ENCODE peak calls at places on chromosomes 2 and 18, in nine cellular contexts. H is neural progenitor cell; X is COR-L47; Y is NCI-H774; L is activated CD4-positive, alpha-beta T cell treated with anti-CD3 and anti-CD28 coated beads, Interleukin-2, amount 50 U/mL, for 4 hours; T is activated CD8-positive, alpha-beta memory T cell treated with anti-CD3 and anti-CD28 coated beads for 1 hour; J is left lobe of liver; N is NCI-H1436 treated with DMSO at 0.1 percent for 48 hours; R is CD4-positive, alpha-beta T cell. W is an unnamed sample.

GRCh38 chr2:128413014-128413717 is 94.5 kb upstream of the HS6ST1 start:
- DNase-seq in X (no peak), J (no peak), T (no peak), N (no peak), H (no peak), R (no peak), L (no peak), Y (no peak), W (no peak)

GRCh38 chr18:79588636-79589481 is 90.7 kb upstream of the CTDP1 start:
- DNase-seq in L (no peak), J (no peak), T (no peak), X (peak), H (peak), N (no peak), R (no peak), Y (no peak), W (no peak)

GRCh38 chr2:15364561-15364960 is 196.6 kb downstream of the NBAS start:
- DNase-seq in R (no peak), L (no peak), H (no peak), N (no peak), T (no peak), Y (no peak), X (no peak), J (no peak), W (no peak)

GRCh38 chr2:133667-134593 is 87.6 kb upstream of the FAM110C start:
- DNase-seq in J (no peak), H (no peak), Y (no peak), R (no peak), N (no peak), T (no peak), X (no peak), L (no peak), W (no peak)

GRCh38 chr18:73896685-73897084 is 250.9 kb downstream of the FBXO15 start:
- DNase-seq in R (no peak), L (no peak), J (no peak), Y (no peak), N (peak), T (no peak), X (no peak), H (no peak), W (no peak)

GRCh38 chr2:101770672-101771071 is 73.2 kb downstream of the MAP4K4 start:
- DNase-seq in H (peak), L (no peak), N (no peak), T (no peak), R (no peak), J (no peak), Y (peak), X (peak), W (peak)

GRCh38 chr2:48249631-48250473 is 280.1 kb upstream of the STON1 start:
- DNase-seq in J (peak), L (no peak), T (no peak), X (no peak), N (no peak), H (no peak), R (no peak), Y (no peak), W (peak)

GRCh38 chr2:33216508-33217182 is 259.8 kb upstream of the RASGRP3 start:
- DNase-seq in X (no peak), J (peak), T (no peak), N (no peak), Y (no peak), H (no peak), L (no peak), R (no peak), W (no peak)

GRCh38 chr2:55842009-55842408 is 81.6 kb downstream of the EFEMP1 start:
- DNase-seq in R (no peak), L (no peak), Y (no peak), T (no peak), N (no peak), H (no peak), X (no peak), J (no peak), W (peak)

GRCh38 chr2:48651127-48651526 is 33.5 kb downstream of the GTF2A1L start:
- DNase-seq in Y (no peak), J (no peak), R (no peak), X (no peak), H (no peak), N (no peak), L (no peak), T (no peak), W (no peak)

GRCh38 chr2:224401641-224402342 is at the start of gene FAM124B:
- DNase-seq in T (peak), H (no peak), Y (no peak), X (no peak), J (peak), R (peak), N (no peak), L (no peak), W (peak)

GRCh38 chr2:98730053-98730850 is 680 bp downstream of the MGAT4A start:
- DNase-seq in N (no peak), Y (peak), T (peak), J (peak), X (peak), L (peak), R (peak), H (peak), W (peak)

GRCh38 chr18:21315741-21316187 is 73.7 kb downstream of the GREB1L start:
- DNase-seq in H (peak), L (no peak), Y (no peak), N (no peak), X (no peak), R (no peak), T (no peak), J (no peak), W (peak)

GRCh38 chr2:46163804-46164569 is 133.2 kb upstream of the EPAS1 start:
- DNase-seq in R (no peak), T (no peak), Y (no peak), X (no peak), N (no peak), L (no peak), J (no peak), H (no peak), W (no peak)

GRCh38 chr18:59926131-59926530 is 26.3 kb downstream of the PMAIP1 start:
- DNase-seq in H (no peak), R (no peak), N (no peak), Y (no peak), J (no peak), T (no peak), L (no peak), X (no peak), W (no peak)

GRCh38 chr18:42182728-42183700 is 228.0 kb downstream of the PIK3C3 start:
- DNase-seq in Y (no peak), N (no peak), R (no peak), X (no peak), J (no peak), T (no peak), L (no peak), H (no peak), W (peak)

GRCh38 chr2:54903736-54904554 is 146.3 kb downstream of the RTN4 start:
- DNase-seq in J (no peak), T (peak), R (peak), H (no peak), N (no peak), Y (no peak), X (no peak), L (peak), W (peak)

GRCh38 chr2:54422072-54422581 is 34.0 kb upstream of the SPTBN1 start:
- DNase-seq in X (no peak), L (peak), T (peak), N (no peak), H (no peak), R (peak), J (no peak), Y (no peak), W (no peak)

GRCh38 chr2:176178271-176178806 is 10.1 kb upstream of the HOXD1 start:
- DNase-seq in Y (peak), R (no peak), X (peak), N (no peak), T (no peak), H (peak), L (no peak), J (no peak), W (peak)

GRCh38 chr2:127439343-127439742 is 21.1 kb downstream of the PROC start:
- DNase-seq in L (no peak), H (no peak), T (no peak), N (no peak), J (peak), X (no peak), Y (no peak), R (no peak), W (no peak)

GRCh38 chr18:53864758-53865157 is 359.7 kb downstream of the MBD2 start:
- DNase-seq in N (no peak), Y (no peak), R (no peak), X (peak), L (no peak), T (no peak), H (no peak), J (no peak), W (peak)

GRCh38 chr18:34929336-34929780 is 111.9 kb upstream of the MAPRE2 start:
- DNase-seq in R (no peak), X (no peak), J (no peak), T (no peak), N (no peak), H (no peak), Y (peak), L (no peak), W (peak)

GRCh38 chr18:74497308-74497640 is 1.1 kb downstream of the CNDP2 start:
- DNase-seq in L (no peak), Y (no peak), X (no peak), T (no peak), R (no peak), N (no peak), H (no peak), J (no peak), W (no peak)

GRCh38 chr2:237227190-237227988 is 141.7 kb downstream of the COPS8 start:
- DNase-seq in R (no peak), H (no peak), T (no peak), X (no peak), L (no peak), N (no peak), Y (no peak), J (no peak), W (no peak)

GRCh38 chr2:9380702-9381628 is 42.4 kb downstream of the ITGB1BP1 start:
- DNase-seq in T (no peak), X (no peak), H (no peak), Y (no peak), R (no peak), N (no peak), L (no peak), J (no peak), W (no peak)

GRCh38 chr18:76850112-76850511 is 27.8 kb downstream of the ZNF236 start:
- DNase-seq in Y (no peak), L (no peak), X (no peak), R (no peak), N (no peak), T (no peak), H (no peak), J (no peak), W (no peak)

GRCh38 chr2:36277146-36277808 is 78.3 kb upstream of the CRIM1 start:
- DNase-seq in T (no peak), X (no peak), Y (no peak), N (no peak), R (no peak), H (no peak), L (no peak), J (no peak), W (no peak)

GRCh38 chr2:226030369-226031077 is 631.0 kb downstream of the NYAP2 start:
- DNase-seq in X (peak), N (no peak), R (no peak), Y (no peak), J (no peak), T (no peak), H (peak), L (no peak), W (no peak)

GRCh38 chr2:236785611-236786057 is 216.0 kb downstream of the ACKR3 start:
- DNase-seq in H (no peak), Y (no peak), R (no peak), N (no peak), L (no peak), J (no peak), T (no peak), X (no peak), W (no peak)

GRCh38 chr2:137435176-137435575 is 529.1 kb upstream of the HNMT start:
- DNase-seq in L (no peak), X (no peak), J (no peak), T (no peak), N (no peak), R (no peak), H (no peak), Y (no peak), W (no peak)

GRCh38 chr2:240238786-240239185 is 98.3 kb upstream of the OTOS start:
- DNase-seq in L (no peak), H (no peak), N (no peak), Y (no peak), R (no peak), T (no peak), J (no peak), X (no peak), W (no peak)

GRCh38 chr2:7899241-7899640 is 782.6 kb upstream of the ID2 start:
- DNase-seq in Y (peak), N (peak), L (no peak), H (no peak), T (no peak), X (peak), J (no peak), R (no peak), W (peak)

GRCh38 chr2:231965118-231965517 is 3.6 kb downstream of the DIS3L2 start:
- DNase-seq in L (no peak), J (no peak), T (no peak), Y (no peak), X (no peak), R (no peak), H (no peak), N (no peak), W (no peak)

GRCh38 chr2:113711857-113712256 is 44.6 kb downstream of the SLC35F5 start:
- DNase-seq in R (no peak), Y (no peak), H (no peak), L (no peak), X (no peak), N (no peak), T (no peak), J (no peak), W (peak)

GRCh38 chr2:75310915-75311314 is 111.6 kb upstream of the TACR1 start:
- DNase-seq in T (no peak), R (no peak), L (no peak), X (no peak), Y (no peak), N (no peak), H (no peak), J (no peak), W (no peak)

GRCh38 chr18:43422483-43422882 is 145.2 kb upstream of the SYT4 start:
- DNase-seq in L (no peak), X (peak), Y (peak), J (no peak), N (no peak), H (peak), R (no peak), T (no peak), W (peak)

GRCh38 chr2:121707920-121708361 is 28.7 kb downstream of the NIFK start:
- DNase-seq in N (no peak), X (no peak), H (no peak), Y (no peak), T (no peak), L (no peak), J (no peak), R (no peak), W (no peak)

GRCh38 chr2:240033330-240033678 is 3.1 kb upstream of the OR6B2 start:
- DNase-seq in H (no peak), R (no peak), J (no peak), Y (no peak), X (no peak), L (no peak), N (no peak), T (no peak), W (no peak)

GRCh38 chr2:171523339-171523931 is 1.2 kb downstream of the CYBRD1 start:
- DNase-seq in L (no peak), J (peak), Y (no peak), T (no peak), H (peak), X (peak), N (no peak), R (no peak), W (peak)